ENCODE peak calls at places on chromosome 16, in nine cellular contexts. One of them, this sample, is unnamed.

GRCh38 chr16:85781156-85781555 is 18.2 kb downstream of the EMC8 start:
- DNase-seq in HEK293T: no peak
- DNase-seq in activated T-helper 1 cell treated with anti-CD3 and anti-CD28 coated beads, Interleukin-2, amount 50 U/mL, for 16 hours: no peak
- DNase-seq in sciatic nerve: no peak
- DNase-seq in Daoy: no peak
- DNase-seq in fibroblast of lung: no peak
- DNase-seq in activated CD4-positive, alpha-beta T cell treated with anti-CD3 and anti-CD28 coated beads, Interleukin-2, amount 50 U/mL, for 48 hours: no peak
- DNase-seq in tibial artery: no peak
- DNase-seq in NCI-H1105: no peak
- DNase-seq in this sample: no peak

GRCh38 chr16:57392694-57393093 is 11.9 kb upstream of the CCL17 start:
- DNase-seq in NCI-H1105: no peak
- DNase-seq in activated CD4-positive, alpha-beta T cell treated with anti-CD3 and anti-CD28 coated beads, Interleukin-2, amount 50 U/mL, for 48 hours: no peak
- DNase-seq in tibial artery: no peak
- DNase-seq in fibroblast of lung: no peak
- DNase-seq in activated T-helper 1 cell treated with anti-CD3 and anti-CD28 coated beads, Interleukin-2, amount 50 U/mL, for 16 hours: no peak
- DNase-seq in HEK293T: no peak
- DNase-seq in Daoy: no peak
- DNase-seq in sciatic nerve: no peak
- DNase-seq in this sample: no peak

GRCh38 chr16:85746431-85747227 is 4.3 kb downstream of the C16orf74 start:
- DNase-seq in HEK293T: no peak
- DNase-seq in sciatic nerve: no peak
- DNase-seq in NCI-H1105: no peak
- DNase-seq in activated T-helper 1 cell treated with anti-CD3 and anti-CD28 coated beads, Interleukin-2, amount 50 U/mL, for 16 hours: no peak
- DNase-seq in fibroblast of lung: peak
- DNase-seq in Daoy: peak
- DNase-seq in tibial artery: no peak
- DNase-seq in activated CD4-positive, alpha-beta T cell treated with anti-CD3 and anti-CD28 coated beads, Interleukin-2, amount 50 U/mL, for 48 hours: no peak
- DNase-seq in this sample: no peak

GRCh38 chr16:15034266-15035162 is 21.4 kb downstream of the NTAN1 start:
- DNase-seq in HEK293T: no peak
- DNase-seq in sciatic nerve: peak
- DNase-seq in tibial artery: no peak
- DNase-seq in Daoy: no peak
- DNase-seq in activated T-helper 1 cell treated with anti-CD3 and anti-CD28 coated beads, Interleukin-2, amount 50 U/mL, for 16 hours: no peak
- DNase-seq in activated CD4-positive, alpha-beta T cell treated with anti-CD3 and anti-CD28 coated beads, Interleukin-2, amount 50 U/mL, for 48 hours: no peak
- DNase-seq in NCI-H1105: no peak
- DNase-seq in fibroblast of lung: no peak
- DNase-seq in this sample: no peak

GRCh38 chr16:9046667-9047055 is 44.8 kb upstream of the HAPSTR1 start:
- DNase-seq in Daoy: no peak
- DNase-seq in HEK293T: no peak
- DNase-seq in NCI-H1105: no peak
- DNase-seq in sciatic nerve: no peak
- DNase-seq in fibroblast of lung: no peak
- DNase-seq in activated CD4-positive, alpha-beta T cell treated with anti-CD3 and anti-CD28 coated beads, Interleukin-2, amount 50 U/mL, for 48 hours: no peak
- DNase-seq in tibial artery: no peak
- DNase-seq in activated T-helper 1 cell treated with anti-CD3 and anti-CD28 coated beads, Interleukin-2, amount 50 U/mL, for 16 hours: no peak
- DNase-seq in this sample: no peak

GRCh38 chr16:82459580-82460256 is 167.1 kb upstream of the CDH13 start:
- DNase-seq in tibial artery: no peak
- DNase-seq in sciatic nerve: no peak
- DNase-seq in NCI-H1105: no peak
- DNase-seq in activated T-helper 1 cell treated with anti-CD3 and anti-CD28 coated beads, Interleukin-2, amount 50 U/mL, for 16 hours: no peak
- DNase-seq in activated CD4-positive, alpha-beta T cell treated with anti-CD3 and anti-CD28 coated beads, Interleukin-2, amount 50 U/mL, for 48 hours: no peak
- DNase-seq in HEK293T: no peak
- DNase-seq in Daoy: no peak
- DNase-seq in fibroblast of lung: no peak
- DNase-seq in this sample: no peak

GRCh38 chr16:3029499-3030127 is 5.8 kb downstream of the THOC6 start:
- DNase-seq in NCI-H1105: no peak
- DNase-seq in HEK293T: no peak
- DNase-seq in fibroblast of lung: no peak
- DNase-seq in activated T-helper 1 cell treated with anti-CD3 and anti-CD28 coated beads, Interleukin-2, amount 50 U/mL, for 16 hours: no peak
- DNase-seq in activated CD4-positive, alpha-beta T cell treated with anti-CD3 and anti-CD28 coated beads, Interleukin-2, amount 50 U/mL, for 48 hours: peak
- DNase-seq in tibial artery: no peak
- DNase-seq in sciatic nerve: no peak
- DNase-seq in Daoy: no peak
- DNase-seq in this sample: no peak

GRCh38 chr16:89455178-89455577 is 35.2 kb downstream of the ANKRD11 start:
- DNase-seq in NCI-H1105: no peak
- DNase-seq in HEK293T: no peak
- DNase-seq in activated T-helper 1 cell treated with anti-CD3 and anti-CD28 coated beads, Interleukin-2, amount 50 U/mL, for 16 hours: no peak
- DNase-seq in tibial artery: no peak
- DNase-seq in fibroblast of lung: no peak
- DNase-seq in Daoy: no peak
- DNase-seq in sciatic nerve: no peak
- DNase-seq in activated CD4-positive, alpha-beta T cell treated with anti-CD3 and anti-CD28 coated beads, Interleukin-2, amount 50 U/mL, for 48 hours: no peak
- DNase-seq in this sample: no peak

GRCh38 chr16:80875616-80876015 is 71.2 kb upstream of the CDYL2 start:
- DNase-seq in sciatic nerve: no peak
- DNase-seq in tibial artery: no peak
- DNase-seq in activated CD4-positive, alpha-beta T cell treated with anti-CD3 and anti-CD28 coated beads, Interleukin-2, amount 50 U/mL, for 48 hours: no peak
- DNase-seq in fibroblast of lung: no peak
- DNase-seq in Daoy: no peak
- DNase-seq in activated T-helper 1 cell treated with anti-CD3 and anti-CD28 coated beads, Interleukin-2, amount 50 U/mL, for 16 hours: no peak
- DNase-seq in HEK293T: no peak
- DNase-seq in NCI-H1105: no peak
- DNase-seq in this sample: no peak

GRCh38 chr16:3728424-3729160 is 11.3 kb upstream of the TRAP1 start:
- DNase-seq in sciatic nerve: no peak
- DNase-seq in HEK293T: no peak
- DNase-seq in NCI-H1105: no peak
- DNase-seq in activated CD4-positive, alpha-beta T cell treated with anti-CD3 and anti-CD28 coated beads, Interleukin-2, amount 50 U/mL, for 48 hours: no peak
- DNase-seq in tibial artery: no peak
- DNase-seq in activated T-helper 1 cell treated with anti-CD3 and anti-CD28 coated beads, Interleukin-2, amount 50 U/mL, for 16 hours: no peak
- DNase-seq in Daoy: no peak
- DNase-seq in fibroblast of lung: no peak
- DNase-seq in this sample: no peak

GRCh38 chr16:31181102-31181830 is 1.3 kb downstream of the FUS start:
- DNase-seq in sciatic nerve: peak
- DNase-seq in activated CD4-positive, alpha-beta T cell treated with anti-CD3 and anti-CD28 coated beads, Interleukin-2, amount 50 U/mL, for 48 hours: peak
- DNase-seq in NCI-H1105: no peak
- DNase-seq in tibial artery: peak
- DNase-seq in HEK293T: no peak
- DNase-seq in Daoy: peak
- DNase-seq in activated T-helper 1 cell treated with anti-CD3 and anti-CD28 coated beads, Interleukin-2, amount 50 U/mL, for 16 hours: no peak
- DNase-seq in fibroblast of lung: peak
- DNase-seq in this sample: no peak

GRCh38 chr16:67800252-67801046 is 5.9 kb downstream of the RANBP10 start:
- DNase-seq in activated CD4-positive, alpha-beta T cell treated with anti-CD3 and anti-CD28 coated beads, Interleukin-2, amount 50 U/mL, for 48 hours: no peak
- DNase-seq in tibial artery: no peak
- DNase-seq in activated T-helper 1 cell treated with anti-CD3 and anti-CD28 coated beads, Interleukin-2, amount 50 U/mL, for 16 hours: no peak
- DNase-seq in Daoy: no peak
- DNase-seq in fibroblast of lung: no peak
- DNase-seq in HEK293T: peak
- DNase-seq in sciatic nerve: no peak
- DNase-seq in NCI-H1105: no peak
- DNase-seq in this sample: no peak

GRCh38 chr16:89195521-89196171 is 4.7 kb downstream of the SLC22A31 start:
- DNase-seq in HEK293T: no peak
- DNase-seq in Daoy: no peak
- DNase-seq in NCI-H1105: no peak
- DNase-seq in activated CD4-positive, alpha-beta T cell treated with anti-CD3 and anti-CD28 coated beads, Interleukin-2, amount 50 U/mL, for 48 hours: no peak
- DNase-seq in fibroblast of lung: no peak
- DNase-seq in activated T-helper 1 cell treated with anti-CD3 and anti-CD28 coated beads, Interleukin-2, amount 50 U/mL, for 16 hours: no peak
- DNase-seq in tibial artery: no peak
- DNase-seq in sciatic nerve: peak
- DNase-seq in this sample: peak

GRCh38 chr16:81711609-81712329 is 67.3 kb upstream of the PLCG2 start:
- DNase-seq in NCI-H1105: no peak
- DNase-seq in sciatic nerve: no peak
- DNase-seq in HEK293T: no peak
- DNase-seq in tibial artery: no peak
- DNase-seq in fibroblast of lung: peak
- DNase-seq in activated CD4-positive, alpha-beta T cell treated with anti-CD3 and anti-CD28 coated beads, Interleukin-2, amount 50 U/mL, for 48 hours: no peak
- DNase-seq in Daoy: peak
- DNase-seq in activated T-helper 1 cell treated with anti-CD3 and anti-CD28 coated beads, Interleukin-2, amount 50 U/mL, for 16 hours: no peak
- DNase-seq in this sample: no peak

GRCh38 chr16:2237076-2237551 is 870 bp downstream of the DNASE1L2 start:
- DNase-seq in sciatic nerve: no peak
- DNase-seq in fibroblast of lung: no peak
- DNase-seq in Daoy: no peak
- DNase-seq in activated T-helper 1 cell treated with anti-CD3 and anti-CD28 coated beads, Interleukin-2, amount 50 U/mL, for 16 hours: no peak
- DNase-seq in NCI-H1105: no peak
- DNase-seq in tibial artery: no peak
- DNase-seq in activated CD4-positive, alpha-beta T cell treated with anti-CD3 and anti-CD28 coated beads, Interleukin-2, amount 50 U/mL, for 48 hours: no peak
- DNase-seq in HEK293T: no peak
- DNase-seq in this sample: no peak

GRCh38 chr16:84606081-84606875 is 11.6 kb downstream of the COTL1 start:
- DNase-seq in fibroblast of lung: no peak
- DNase-seq in Daoy: no peak
- DNase-seq in HEK293T: no peak
- DNase-seq in sciatic nerve: no peak
- DNase-seq in activated T-helper 1 cell treated with anti-CD3 and anti-CD28 coated beads, Interleukin-2, amount 50 U/mL, for 16 hours: no peak
- DNase-seq in activated CD4-positive, alpha-beta T cell treated with anti-CD3 and anti-CD28 coated beads, Interleukin-2, amount 50 U/mL, for 48 hours: no peak
- DNase-seq in NCI-H1105: no peak
- DNase-seq in tibial artery: no peak
- DNase-seq in this sample: no peak

GRCh38 chr16:8572919-8573724 is 17.2 kb downstream of the TMEM114 start:
- DNase-seq in tibial artery: no peak
- DNase-seq in NCI-H1105: no peak
- DNase-seq in HEK293T: peak
- DNase-seq in Daoy: no peak
- DNase-seq in activated CD4-positive, alpha-beta T cell treated with anti-CD3 and anti-CD28 coated beads, Interleukin-2, amount 50 U/mL, for 48 hours: no peak
- DNase-seq in sciatic nerve: no peak
- DNase-seq in fibroblast of lung: peak
- DNase-seq in activated T-helper 1 cell treated with anti-CD3 and anti-CD28 coated beads, Interleukin-2, amount 50 U/mL, for 16 hours: no peak
- DNase-seq in this sample: no peak

GRCh38 chr16:66103245-66103644 is 263.2 kb upstream of the CDH5 start:
- DNase-seq in tibial artery: no peak
- DNase-seq in activated T-helper 1 cell treated with anti-CD3 and anti-CD28 coated beads, Interleukin-2, amount 50 U/mL, for 16 hours: no peak
- DNase-seq in HEK293T: no peak
- DNase-seq in fibroblast of lung: peak
- DNase-seq in NCI-H1105: no peak
- DNase-seq in activated CD4-positive, alpha-beta T cell treated with anti-CD3 and anti-CD28 coated beads, Interleukin-2, amount 50 U/mL, for 48 hours: no peak
- DNase-seq in sciatic nerve: no peak
- DNase-seq in Daoy: no peak
- DNase-seq in this sample: no peak

GRCh38 chr16:11201498-11202259 is 54.3 kb downstream of the SOCS1 start:
- DNase-seq in sciatic nerve: no peak
- DNase-seq in HEK293T: no peak
- DNase-seq in tibial artery: no peak
- DNase-seq in activated T-helper 1 cell treated with anti-CD3 and anti-CD28 coated beads, Interleukin-2, amount 50 U/mL, for 16 hours: no peak
- DNase-seq in fibroblast of lung: peak
- DNase-seq in activated CD4-positive, alpha-beta T cell treated with anti-CD3 and anti-CD28 coated beads, Interleukin-2, amount 50 U/mL, for 48 hours: no peak
- DNase-seq in Daoy: peak
- DNase-seq in NCI-H1105: no peak
- DNase-seq in this sample: no peak

GRCh38 chr16:11084484-11085024 is 140.2 kb downstream of the CLEC16A start:
- DNase-seq in sciatic nerve: no peak
- DNase-seq in Daoy: peak
- DNase-seq in activated T-helper 1 cell treated with anti-CD3 and anti-CD28 coated beads, Interleukin-2, amount 50 U/mL, for 16 hours: no peak
- DNase-seq in tibial artery: no peak
- DNase-seq in activated CD4-positive, alpha-beta T cell treated with anti-CD3 and anti-CD28 coated beads, Interleukin-2, amount 50 U/mL, for 48 hours: no peak
- DNase-seq in HEK293T: no peak
- DNase-seq in fibroblast of lung: peak
- DNase-seq in NCI-H1105: no peak
- DNase-seq in this sample: no peak

GRCh38 chr16:16009396-16009795 is 60.0 kb downstream of the ABCC1 start:
- DNase-seq in tibial artery: no peak
- DNase-seq in fibroblast of lung: no peak
- DNase-seq in sciatic nerve: no peak
- DNase-seq in activated CD4-positive, alpha-beta T cell treated with anti-CD3 and anti-CD28 coated beads, Interleukin-2, amount 50 U/mL, for 48 hours: no peak
- DNase-seq in Daoy: no peak
- DNase-seq in NCI-H1105: no peak
- DNase-seq in HEK293T: no peak
- DNase-seq in activated T-helper 1 cell treated with anti-CD3 and anti-CD28 coated beads, Interleukin-2, amount 50 U/mL, for 16 hours: no peak
- DNase-seq in this sample: no peak

GRCh38 chr16:10668322-10669045 is 26.2 kb downstream of the TEKT5 start:
- DNase-seq in sciatic nerve: no peak
- DNase-seq in activated T-helper 1 cell treated with anti-CD3 and anti-CD28 coated beads, Interleukin-2, amount 50 U/mL, for 16 hours: no peak
- DNase-seq in fibroblast of lung: peak
- DNase-seq in HEK293T: peak
- DNase-seq in Daoy: peak
- DNase-seq in activated CD4-positive, alpha-beta T cell treated with anti-CD3 and anti-CD28 coated beads, Interleukin-2, amount 50 U/mL, for 48 hours: peak
- DNase-seq in tibial artery: no peak
- DNase-seq in NCI-H1105: no peak
- DNase-seq in this sample: no peak

GRCh38 chr16:73405851-73406250 is 357.9 kb upstream of the ZFHX3 start:
- DNase-seq in sciatic nerve: no peak
- DNase-seq in NCI-H1105: no peak
- DNase-seq in activated T-helper 1 cell treated with anti-CD3 and anti-CD28 coated beads, Interleukin-2, amount 50 U/mL, for 16 hours: no peak
- DNase-seq in tibial artery: no peak
- DNase-seq in HEK293T: no peak
- DNase-seq in Daoy: no peak
- DNase-seq in activated CD4-positive, alpha-beta T cell treated with anti-CD3 and anti-CD28 coated beads, Interleukin-2, amount 50 U/mL, for 48 hours: no peak
- DNase-seq in fibroblast of lung: peak
- DNase-seq in this sample: no peak

GRCh38 chr16:23578096-23578830 is 17.9 kb downstream of the NDUFAB1 start:
- DNase-seq in fibroblast of lung: peak
- DNase-seq in sciatic nerve: no peak
- DNase-seq in HEK293T: no peak
- DNase-seq in Daoy: no peak
- DNase-seq in tibial artery: no peak
- DNase-seq in NCI-H1105: no peak
- DNase-seq in activated T-helper 1 cell treated with anti-CD3 and anti-CD28 coated beads, Interleukin-2, amount 50 U/mL, for 16 hours: no peak
- DNase-seq in activated CD4-positive, alpha-beta T cell treated with anti-CD3 and anti-CD28 coated beads, Interleukin-2, amount 50 U/mL, for 48 hours: no peak
- DNase-seq in this sample: no peak

GRCh38 chr16:11273721-11274324 is 394 bp upstream of the PRM3 start:
- DNase-seq in activated CD4-positive, alpha-beta T cell treated with anti-CD3 and anti-CD28 coated beads, Interleukin-2, amount 50 U/mL, for 48 hours: no peak
- DNase-seq in fibroblast of lung: peak
- DNase-seq in NCI-H1105: no peak
- DNase-seq in Daoy: no peak
- DNase-seq in HEK293T: no peak
- DNase-seq in activated T-helper 1 cell treated with anti-CD3 and anti-CD28 coated beads, Interleukin-2, amount 50 U/mL, for 16 hours: no peak
- DNase-seq in tibial artery: no peak
- DNase-seq in sciatic nerve: no peak
- DNase-seq in this sample: no peak

GRCh38 chr16:11254913-11255736 is 879 bp downstream of the SOCS1 start:
- DNase-seq in tibial artery: peak
- DNase-seq in fibroblast of lung: peak
- DNase-seq in Daoy: peak
- DNase-seq in sciatic nerve: peak
- DNase-seq in NCI-H1105: peak
- DNase-seq in HEK293T: no peak
- DNase-seq in activated CD4-positive, alpha-beta T cell treated with anti-CD3 and anti-CD28 coated beads, Interleukin-2, amount 50 U/mL, for 48 hours: no peak
- DNase-seq in activated T-helper 1 cell treated with anti-CD3 and anti-CD28 coated beads, Interleukin-2, amount 50 U/mL, for 16 hours: peak
- DNase-seq in this sample: no peak

GRCh38 chr16:59324462-59324861 is 590.3 kb upstream of the GOT2 start:
- DNase-seq in sciatic nerve: no peak
- DNase-seq in Daoy: no peak
- DNase-seq in NCI-H1105: no peak
- DNase-seq in fibroblast of lung: no peak
- DNase-seq in HEK293T: no peak
- DNase-seq in activated CD4-positive, alpha-beta T cell treated with anti-CD3 and anti-CD28 coated beads, Interleukin-2, amount 50 U/mL, for 48 hours: no peak
- DNase-seq in activated T-helper 1 cell treated with anti-CD3 and anti-CD28 coated beads, Interleukin-2, amount 50 U/mL, for 16 hours: no peak
- DNase-seq in tibial artery: no peak
- DNase-seq in this sample: no peak